ENCODE peak calls at places on chromosomes 5 and 9, in nine cellular contexts. Z is testis; H is adrenal gland; C is CD8-positive, alpha-beta T cell; T is tibial artery; G is Caco-2; S is heart right ventricle; V is cardiac muscle cell; B is spleen. Y is an unnamed sample.
A peak's percentile ranks its signal among the peaks of the same experiment; 100 is the strongest.

GRCh38 chr5:149550267-149550582 is 1.0 kb downstream of the CSNK1A1 start:
- DNase-seq in V (peak; percentile 73), G (no peak), S (no peak), B (no peak), C (no peak), Z (no peak), T (no peak), H (peak; percentile 54), Y (no peak)

GRCh38 chr5:133244242-133244641 is 192.4 kb downstream of the HSPA4 start:
- DNase-seq in Z (no peak), C (no peak), H (no peak), G (no peak), V (no peak), T (no peak), S (no peak), B (peak; percentile 61), Y (no peak)

GRCh38 chr5:64497390-64497789 is 8.4 kb upstream of the RGS7BP start:
- DNase-seq in G (peak; percentile 7), V (peak; percentile 4), B (no peak), Z (no peak), H (no peak), C (no peak), T (no peak), S (no peak), Y (peak; percentile 32)

GRCh38 chr5:5050797-5051196 is 89.3 kb upstream of the ADAMTS16 start:
- DNase-seq in H (no peak), C (no peak), V (no peak), S (no peak), G (no peak), Z (no peak), B (no peak), T (no peak), Y (no peak)

GRCh38 chr9:136297016-136297691 is 6.7 kb downstream of the CCDC187 start:
- DNase-seq in S (peak; percentile 4), Z (no peak), H (peak; percentile 86), B (no peak), T (no peak), V (no peak), C (no peak), G (no peak), Y (no peak)

GRCh38 chr5:55037816-55038379 is 13.8 kb downstream of the GZMK start:
- DNase-seq in G (no peak), T (no peak), Z (no peak), V (no peak), C (no peak), S (no peak), H (no peak), B (no peak), Y (no peak)

GRCh38 chr9:133786371-133786753 is 48.2 kb upstream of the SARDH start:
- DNase-seq in C (no peak), G (no peak), B (peak; percentile 88), Z (no peak), H (no peak), V (no peak), S (no peak), T (no peak), Y (no peak)

GRCh38 chr9:134136997-134137302 is 1.1 kb downstream of the WDR5 start:
- DNase-seq in T (no peak), C (no peak), V (no peak), G (no peak), S (no peak), Z (no peak), B (no peak), H (no peak), Y (no peak)

GRCh38 chr5:148924817-148925216 is 98.4 kb downstream of the ADRB2 start:
- DNase-seq in T (no peak), S (peak; percentile 30), Z (no peak), B (no peak), H (no peak), G (no peak), V (no peak), C (no peak), Y (no peak)

GRCh38 chr5:522899-523657 is 1.2 kb downstream of the SLC9A3 start:
- DNase-seq in C (no peak), G (no peak), V (no peak), Z (no peak), S (no peak), B (no peak), T (no peak), H (no peak), Y (no peak)

GRCh38 chr5:39274388-39275085 is 55.2 kb upstream of the FYB1 start:
- DNase-seq in C (no peak), T (no peak), Z (no peak), B (no peak), G (no peak), S (no peak), V (peak; percentile 13), H (no peak), Y (no peak)

GRCh38 chr5:90131734-90132133 is 277.8 kb downstream of the CETN3 start:
- DNase-seq in G (no peak), V (no peak), T (no peak), S (no peak), C (no peak), Z (no peak), B (no peak), H (no peak), Y (no peak)

GRCh38 chr5:175749591-175749990 is 91.7 kb downstream of the HRH2 start:
- DNase-seq in T (no peak), H (no peak), C (no peak), Z (no peak), S (no peak), V (no peak), G (no peak), B (no peak), Y (no peak)

GRCh38 chr9:6897207-6897822 is 139.5 kb downstream of the KDM4C start:
- DNase-seq in Z (no peak), B (no peak), S (no peak), T (no peak), C (no peak), H (no peak), V (no peak), G (no peak), Y (no peak)

GRCh38 chr5:18742830-18743229 is 1108.6 kb downstream of the TAF11L14 start:
- DNase-seq in T (no peak), C (no peak), B (peak; percentile 67), H (no peak), Z (no peak), G (no peak), S (no peak), V (no peak), Y (no peak)

GRCh38 chr5:163163858-163164257 is 273.5 kb upstream of the CCNG1 start:
- DNase-seq in S (no peak), V (no peak), G (no peak), B (no peak), Z (no peak), T (no peak), C (no peak), H (no peak), Y (no peak)

GRCh38 chr5:112628219-112628618 is 109.5 kb upstream of the APC start:
- DNase-seq in G (no peak), Z (no peak), T (no peak), H (no peak), S (no peak), B (no peak), V (no peak), C (no peak), Y (no peak)

GRCh38 chr5:149317281-149318048 is 27.8 kb upstream of the GRPEL2 start:
- DNase-seq in C (no peak), H (peak; percentile 40), S (no peak), T (no peak), Z (peak; percentile 26), V (peak; percentile 75), G (peak; percentile 50), B (no peak), Y (no peak)

GRCh38 chr5:98314262-98314661 is 459.2 kb upstream of the RGMB start:
- DNase-seq in T (no peak), C (no peak), H (no peak), B (no peak), Z (no peak), G (no peak), V (peak; percentile 42), S (no peak), Y (no peak)

GRCh38 chr5:65299841-65300240 is 181.9 kb downstream of the ADAMTS6 start:
- DNase-seq in H (no peak), Z (no peak), S (no peak), V (peak; percentile 2), B (no peak), C (no peak), T (no peak), G (no peak), Y (no peak)

GRCh38 chr5:14184725-14185124 is 41.6 kb downstream of the TRIO start:
- DNase-seq in C (no peak), V (no peak), B (no peak), T (peak; percentile 80), H (no peak), G (no peak), Z (no peak), S (no peak), Y (no peak)
- H3K4me1 ChIP-seq in C (no peaks in the 10 kb centered on the region), V (peaks cover 26% of the 10 kb centered on the region), B (peaks cover 10% of the 10 kb centered on the region), T (peaks cover 3% of the 10 kb centered on the region), H (peaks cover 34% of the 10 kb centered on the region), G (peaks cover 12% of the 10 kb centered on the region), Z (peaks cover 24% of the 10 kb centered on the region), S (peaks cover 80% of the 10 kb centered on the region), Y (no peaks in the 10 kb centered on the region)

DNA sequence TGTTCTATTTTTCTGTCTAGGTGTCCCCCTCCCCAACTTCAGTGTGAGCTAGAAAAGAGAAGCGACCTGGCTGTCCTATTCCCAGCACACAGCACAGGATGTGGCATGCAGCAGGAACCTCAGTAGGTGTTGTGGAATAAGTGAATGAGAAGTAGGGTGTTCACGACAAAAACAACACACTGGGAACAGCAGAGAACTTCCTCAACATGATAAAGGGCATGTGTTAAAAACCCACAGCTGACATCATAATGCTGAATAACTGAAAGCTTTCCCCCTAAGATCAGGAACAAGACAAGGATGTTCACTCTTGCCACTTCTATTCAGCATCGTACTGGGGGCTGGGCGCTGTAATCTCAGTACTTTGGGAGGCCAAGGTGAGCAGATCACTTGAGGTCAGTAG is 155.6 kb upstream of the ZNF618 start:
- DNase-seq in G (no peak), V (no peak), H (no peak), C (no peak), B (no peak), Z (no peak), S (no peak), T (no peak), Y (no peak)
- H3K4me3 ChIP-seq in G (no peak overlapping the region), V (no peak overlapping the region), H (no peak overlapping the region), C (no peak overlapping the region), B (no peak overlapping the region), Z (no peak overlapping the region), S (no peak overlapping the region), T (no peak overlapping the region), Y (no peak overlapping the region)

GRCh38 chr5:135245521-135246499 is 153.2 kb downstream of the MACROH2A1 start:
- DNase-seq in H (no peak), C (no peak), S (no peak), T (peak; percentile 41), V (peak; percentile 62), Z (no peak), B (no peak), G (no peak), Y (no peak)
- H3K4me1 ChIP-seq in H (peaks cover 37% of the 10 kb centered on the region), C (no peaks in the 10 kb centered on the region), S (peaks cover 45% of the 10 kb centered on the region), T (no peaks in the 10 kb centered on the region), V (peaks cover 19% of the 10 kb centered on the region), Z (no peaks in the 10 kb centered on the region), B (no peaks in the 10 kb centered on the region), G (peaks cover 15% of the 10 kb centered on the region), Y (peaks cover 17% of the 10 kb centered on the region)

DNA sequence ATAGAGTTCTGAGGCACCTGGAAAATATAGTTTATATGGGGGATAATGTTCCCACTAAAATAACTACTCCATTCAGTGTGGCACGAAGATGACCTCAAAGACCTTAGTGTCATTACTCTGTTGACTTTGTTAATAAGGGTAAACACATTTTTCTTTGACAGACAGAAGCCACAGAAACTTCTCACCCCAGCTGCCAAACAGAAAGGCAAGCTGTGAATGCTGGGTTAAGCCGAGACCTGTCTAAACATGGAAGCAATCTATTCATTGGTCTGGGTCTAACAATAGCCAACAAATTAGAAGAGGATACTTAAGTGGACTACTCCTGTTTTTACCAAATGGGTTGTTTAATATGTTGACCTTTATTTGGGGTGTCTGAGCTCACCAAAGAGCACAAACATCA is 171.4 kb downstream of the TLE1 start:
- DNase-seq in G (no peak), H (no peak), B (no peak), Z (no peak), S (no peak), C (no peak), V (no peak), T (no peak), Y (no peak)
- H3K4me3 ChIP-seq in G (no peak overlapping the region), H (no peak overlapping the region), B (no peak overlapping the region), Z (no peak overlapping the region), S (no peak overlapping the region), C (no peak overlapping the region), V (no peak overlapping the region), T (no peak overlapping the region), Y (no peak overlapping the region)

Y was measured in NT2/D1.